ENCODE peak calls at places on chromosome 21, in eight cellular contexts. J is stimulated activated CD8-positive, alpha-beta memory T cell treated with anti-CD3 and anti-CD28 coated beads, Interleukin-4, amount 100 ng/mL, for 1 hour; N is left colon; S is naive thymus-derived CD8-positive, alpha-beta T cell; G is HT1080; M is GM18507; U is left ventricle myocardium inferior; B is iris pigment epithelial cell. E is an unnamed sample.

GRCh38 chr21:44881586-44881939 is 8.1 kb upstream of the PTTG1IP start:
- DNase-seq in J (no peak), U (no peak), S (no peak), M (no peak), B (no peak), N (no peak), G (no peak), E (no peak)

GRCh38 chr21:34878501-34878900 is 170.6 kb downstream of the RUNX1 start:
- DNase-seq in J (no peak), U (no peak), S (no peak), N (peak; percentile 53), B (no peak), M (no peak), G (no peak), E (peak; percentile 58)

GRCh38 chr21:41819236-41819855 is 52.5 kb upstream of the RIPK4 start:
- DNase-seq in U (no peak), S (no peak), N (no peak), B (no peak), M (no peak), G (no peak), J (no peak), E (no peak)

GRCh38 chr21:41304068-41304720 is 12.4 kb upstream of the FAM3B start:
- DNase-seq in N (no peak), G (no peak), M (no peak), J (no peak), B (no peak), U (no peak), S (no peak), E (no peak)

GRCh38 chr21:33189845-33190244 is 39.9 kb upstream of the IFNAR2 start:
- DNase-seq in B (no peak), G (no peak), N (no peak), J (no peak), U (no peak), M (no peak), S (no peak), E (no peak)

GRCh38 chr21:42737969-42738590 is 84.7 kb downstream of the PDE9A start:
- DNase-seq in M (no peak), S (no peak), N (peak; percentile 85), U (peak; percentile 41), G (no peak), B (peak; percentile 26), J (no peak), E (peak; percentile 57)

GRCh38 chr21:42187976-42188653 is 30.8 kb upstream of the ABCG1 start:
- DNase-seq in U (no peak), J (peak; percentile 61), B (peak; percentile 38), N (peak; percentile 53), M (peak; percentile 64), G (peak; percentile 42), S (peak; percentile 91), E (no peak)

GRCh38 chr21:27572681-27573080 is 605.8 kb upstream of the ADAMTS5 start:
- DNase-seq in G (peak; percentile 62), M (no peak), N (no peak), B (peak; percentile 86), J (no peak), S (no peak), U (no peak), E (no peak)

GRCh38 chr21:39000496-39000895 is 182.8 kb downstream of the PSMG1 start:
- DNase-seq in B (no peak), J (no peak), G (peak; percentile 68), M (no peak), U (no peak), N (no peak), S (no peak), E (no peak)

GRCh38 chr21:44509539-44509938 is 30.5 kb downstream of the KRTAP10-1 start:
- DNase-seq in J (no peak), U (peak; percentile 82), N (peak; percentile 68), B (no peak), G (peak; percentile 46), S (no peak), M (no peak), E (peak; percentile 64)

GRCh38 chr21:15742052-15742451 is 12.3 kb downstream of the USP25 start:
- DNase-seq in B (peak; percentile 33), G (peak; percentile 21), S (no peak), N (no peak), M (no peak), U (no peak), J (no peak), E (no peak)

GRCh38 chr21:16179732-16180131 is 449.9 kb downstream of the USP25 start:
- DNase-seq in S (no peak), B (peak; percentile 51), U (no peak), M (no peak), J (no peak), G (no peak), N (no peak), E (no peak)

GRCh38 chr21:43281661-43282357 is 113.0 kb downstream of the CRYAA start:
- DNase-seq in U (peak; percentile 12), G (no peak), S (peak; percentile 48), J (no peak), N (no peak), M (no peak), B (no peak), E (no peak)

GRCh38 chr21:32334980-32335471 is 36.4 kb downstream of the MRAP start:
- DNase-seq in G (no peak), S (no peak), N (no peak), B (peak; percentile 17), U (no peak), J (no peak), M (no peak), E (no peak)

GRCh38 chr21:45562965-45563364 is 20.7 kb upstream of the SLC19A1 start:
- DNase-seq in G (no peak), J (no peak), U (no peak), M (no peak), S (no peak), N (no peak), B (peak; percentile 70), E (no peak)

GRCh38 chr21:38470762-38471161 is 27.5 kb downstream of the ERG start:
- DNase-seq in U (no peak), N (no peak), B (peak; percentile 41), G (peak; percentile 47), J (no peak), S (no peak), M (no peak), E (no peak)

GRCh38 chr21:28099296-28099695 is 893.4 kb downstream of the LTN1 start:
- DNase-seq in U (peak; percentile 53), B (no peak), S (no peak), G (no peak), J (no peak), N (peak; percentile 27), M (no peak), E (no peak)

GRCh38 chr21:26027696-26028095 is 142.9 kb downstream of the APP start:
- DNase-seq in U (no peak), S (no peak), G (peak; percentile 15), N (no peak), B (peak; percentile 31), M (no peak), J (no peak), E (no peak)